ENCODE peak calls at places on chromosomes 16 and 17, in six cellular contexts. X, E, H, B, P and O are unnamed samples.

GRCh38 chr17:36675786-36676185 is 74.4 kb downstream of the MRM1 start:
- DNase-seq in X (no peak), E (no peak), H (peak; percentile 13), B (no peak), P (no peak), O (no peak)

GRCh38 chr17:28807925-28808641 is 34.5 kb downstream of the FAM222B start:
- DNase-seq in X (no peak), E (peak; percentile 94), H (no peak), B (peak; percentile 95), P (peak; percentile 83), O (no peak)

GRCh38 chr17:37605813-37606505 is 3.3 kb downstream of the SYNRG start:
- DNase-seq in X (no peak), E (no peak), H (peak; percentile 66), B (peak; percentile 9), P (no peak), O (no peak)

GRCh38 chr16:10601444-10602401 is 21.3 kb upstream of the EMP2 start:
- DNase-seq in X (no peak), E (peak; percentile 58), H (no peak), B (no peak), P (peak; percentile 34), O (no peak)

GRCh38 chr17:17729620-17730249 is 48.5 kb downstream of the RAI1 start:
- DNase-seq in X (peak; percentile 73), E (peak; percentile 57), H (peak; percentile 34), B (no peak), P (no peak), O (peak; percentile 68)

GRCh38 chr16:89423709-89424260 is 66.6 kb downstream of the ANKRD11 start:
- DNase-seq in X (no peak), E (no peak), H (no peak), B (no peak), P (no peak), O (no peak)

GRCh38 chr17:7572338-7572587 is 7.2 kb upstream of the CD68 start:
- DNase-seq in X (no peak), E (no peak), H (no peak), B (no peak), P (no peak), O (peak; percentile 96)

GRCh38 chr16:66728117-66728787 is 23.2 kb downstream of the DYNC1LI2 start:
- DNase-seq in X (peak; percentile 59), E (peak; percentile 63), H (no peak), B (peak; percentile 70), P (peak; percentile 84), O (no peak)

GRCh38 chr17:4891405-4892062 is 7.8 kb upstream of the C17orf107 start:
- DNase-seq in X (no peak), E (no peak), H (no peak), B (no peak), P (no peak), O (peak; percentile 8)

GRCh38 chr17:67891481-67892119 is 66.3 kb downstream of the BPTF start:
- DNase-seq in X (peak; percentile 67), E (peak; percentile 71), H (no peak), B (peak; percentile 2), P (peak; percentile 72), O (no peak)

GRCh38 chr17:49748791-49749190 is 15.1 kb downstream of the FAM117A start:
- DNase-seq in X (no peak), E (no peak), H (peak; percentile 82), B (no peak), P (no peak), O (no peak)

GRCh38 chr16:75105306-75106061 is 11.1 kb downstream of the LDHD start:
- DNase-seq in X (peak; percentile 84), E (no peak), H (peak; percentile 60), B (no peak), P (no peak), O (no peak)

GRCh38 chr16:51129105-51129504 is 22.0 kb downstream of the SALL1 start:
- DNase-seq in X (no peak), E (no peak), H (no peak), B (no peak), P (peak; percentile 57), O (no peak)

GRCh38 chr16:69363281-69363717 is 11.7 kb upstream of the TMED6 start:
- DNase-seq in X (no peak), E (peak; percentile 19), H (no peak), B (no peak), P (no peak), O (no peak)

GRCh38 chr16:56312028-56312300 is 113.4 kb downstream of the AMFR start:
- DNase-seq in X (no peak), E (no peak), H (no peak), B (no peak), P (no peak), O (no peak)

GRCh38 chr16:25100511-25100910 is 11.0 kb upstream of the LCMT1 start:
- DNase-seq in X (no peak), E (no peak), H (no peak), B (no peak), P (no peak), O (no peak)

GRCh38 chr17:32849879-32850278 is 27.0 kb downstream of the MYO1D start:
- DNase-seq in X (no peak), E (no peak), H (no peak), B (no peak), P (no peak), O (no peak)

GRCh38 chr17:64223283-64223682 is 39.8 kb downstream of the TEX2 start:
- DNase-seq in X (no peak), E (no peak), H (no peak), B (no peak), P (no peak), O (no peak)

DNA sequence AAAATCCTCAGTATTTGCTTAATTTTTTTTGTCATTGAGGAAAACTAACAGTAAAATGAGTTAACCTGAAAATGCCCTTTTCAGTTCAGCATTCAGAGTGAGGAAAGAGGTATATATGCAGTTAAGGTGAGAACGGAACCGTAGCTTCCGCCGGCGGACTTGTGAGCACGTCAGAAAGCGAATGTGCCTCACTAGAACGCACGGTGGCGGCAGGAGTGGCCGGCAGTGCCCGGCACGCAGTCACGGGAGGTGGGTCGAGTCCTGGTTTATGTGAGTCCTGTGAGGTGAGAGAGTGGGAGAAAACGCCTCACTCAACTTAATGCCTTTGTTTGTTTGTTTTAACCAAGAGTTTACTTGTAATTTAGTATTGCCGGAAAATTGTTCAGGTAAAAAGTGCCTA is 6.1 kb downstream of the SEC14L1 start:
- DNase-seq in X (no peak), E (no peak), H (no peak), B (no peak), P (no peak), O (no peak)
- TF ChIP-seq CTCF in X (no peak), E (no peak), H (no peak), B (no peak), P (no peak), O (no peak)

GRCh38 chr17:6420173-6420641 is 14.7 kb downstream of the AIPL1 start:
- DNase-seq in X (no peak), E (peak; percentile 16), H (no peak), B (no peak), P (no peak), O (no peak)
- TF ChIP-seq CTCF in X (peak; percentile 52), E (no peak), H (no peak), B (peak; percentile 25), P (peak; percentile 44), O (peak; percentile 19)

DNA sequence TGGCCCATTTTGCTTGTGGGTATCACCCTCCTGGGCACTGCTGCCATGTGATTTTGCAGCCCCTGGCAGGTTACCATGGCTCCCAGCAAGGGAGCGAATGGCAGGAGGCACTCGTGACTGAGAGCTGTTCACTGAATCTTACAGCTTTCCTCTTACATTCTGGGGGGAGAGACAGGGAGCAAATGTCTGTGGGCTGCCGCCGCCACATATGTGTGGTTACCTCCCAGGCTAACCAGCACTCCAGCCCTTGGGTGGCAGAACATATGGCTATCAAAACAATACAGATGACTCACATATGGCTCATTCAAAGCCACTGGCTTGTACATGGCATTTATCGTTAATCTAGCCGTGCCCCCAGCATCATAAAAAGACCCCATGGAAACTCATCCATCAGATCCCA is 19.8 kb downstream of the GTF3C1 start:
- DNase-seq in X (no peak), E (peak; percentile 24), H (no peak), B (no peak), P (no peak), O (no peak)
- TF ChIP-seq CTCF in X (no peak), E (no peak), H (no peak), B (no peak), P (no peak), O (no peak)

GRCh38 chr16:21634216-21634615 is 18.2 kb downstream of the IGSF6 start:
- DNase-seq in X (no peak), E (no peak), H (no peak), B (no peak), P (no peak), O (no peak)
- TF ChIP-seq CTCF in X (no peak), E (no peak), H (no peak), B (no peak), P (no peak), O (no peak)

DNA sequence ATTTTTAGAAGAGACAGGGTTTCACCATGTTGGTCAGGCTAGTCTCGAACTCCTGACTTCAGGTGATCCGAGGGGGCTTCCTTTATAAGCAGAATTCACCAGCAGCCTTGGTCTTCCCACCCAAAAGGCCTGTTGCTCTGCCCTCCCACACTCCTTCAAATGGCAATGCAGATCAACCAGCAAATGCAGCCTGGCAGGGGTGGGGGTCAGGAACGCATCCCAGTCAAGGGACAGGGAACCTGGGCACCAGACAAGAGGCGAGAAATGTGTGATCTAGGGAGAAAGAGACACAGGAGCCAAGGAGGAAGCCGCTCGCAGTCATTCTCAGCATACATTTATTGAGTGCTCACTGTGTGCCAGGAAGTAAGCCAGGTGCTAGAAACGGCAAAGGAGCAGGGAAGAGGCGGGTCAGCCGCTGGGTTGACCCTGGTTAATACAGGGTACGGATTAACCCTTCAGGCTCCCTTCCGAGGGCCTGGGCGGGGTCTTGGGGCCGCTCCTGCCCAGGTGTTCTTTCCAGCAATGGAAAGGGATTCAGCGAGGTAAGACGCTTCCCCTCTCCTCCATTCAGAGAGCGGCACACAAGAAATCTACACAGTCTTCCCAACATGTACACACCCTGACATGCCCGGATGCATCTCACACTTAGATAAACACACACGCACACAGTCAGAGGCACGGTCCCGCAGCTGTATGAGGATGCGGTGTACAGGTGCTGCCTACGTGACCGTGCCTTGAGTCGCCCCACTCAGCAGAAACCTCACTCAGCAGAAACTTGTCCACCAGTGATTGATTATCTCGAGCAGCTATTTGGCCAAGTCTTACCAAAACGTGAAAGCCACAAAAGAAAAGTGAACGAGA is 6.6 kb upstream of the PITPNA start:
- DNase-seq in X (no peak), E (no peak), H (no peak), B (no peak), P (no peak), O (no peak)
- TF ChIP-seq CTCF in X (no peak), E (no peak), H (no peak), B (no peak), P (no peak), O (no peak)